ENCODE peak calls at places on chromosomes 6 and 20, in four cellular contexts. One of them, this sample, is unnamed.
A peak's percentile ranks its signal among the peaks of the same experiment; 100 is the strongest.

GRCh38 chr6:137165375-137166246 is 7.8 kb downstream of the IL22RA2 start:
- DNase-seq in thoracic aorta: no peak
- DNase-seq in transverse colon: peak; percentile 59
- DNase-seq in GM23248: peak; percentile 55
- DNase-seq in this sample: peak; percentile 64

GRCh38 chr6:119350202-119351004 is 842 bp upstream of the MAN1A1 start:
- DNase-seq in transverse colon: peak; percentile 22
- DNase-seq in thoracic aorta: no peak
- DNase-seq in GM23248: peak; percentile 90
- DNase-seq in this sample: peak; percentile 61

GRCh38 chr6:107361568-107362270 is 97.6 kb downstream of the PDSS2 start:
- DNase-seq in transverse colon: no peak
- DNase-seq in GM23248: peak; percentile 51
- DNase-seq in thoracic aorta: no peak
- DNase-seq in this sample: no peak

GRCh38 chr6:34926655-34927054 is 37.6 kb downstream of the ANKS1A start:
- DNase-seq in thoracic aorta: no peak
- DNase-seq in transverse colon: no peak
- DNase-seq in GM23248: peak; percentile 73
- DNase-seq in this sample: no peak

GRCh38 chr6:87641065-87641692 is 51.2 kb downstream of the ORC3 start:
- DNase-seq in transverse colon: no peak
- DNase-seq in GM23248: peak; percentile 47
- DNase-seq in thoracic aorta: no peak
- DNase-seq in this sample: no peak

GRCh38 chr20:47551240-47551639 is 49.6 kb downstream of the NCOA3 start:
- DNase-seq in transverse colon: no peak
- DNase-seq in thoracic aorta: no peak
- DNase-seq in GM23248: no peak
- DNase-seq in this sample: no peak

GRCh38 chr20:62576815-62577214 is 65.5 kb upstream of the SLCO4A1 start:
- DNase-seq in thoracic aorta: no peak
- DNase-seq in transverse colon: no peak
- DNase-seq in GM23248: peak; percentile 61
- DNase-seq in this sample: no peak

GRCh38 chr6:99590728-99591672 is 15.6 kb upstream of the PRDM13 start:
- DNase-seq in GM23248: peak; percentile 43
- DNase-seq in thoracic aorta: no peak
- DNase-seq in transverse colon: no peak
- DNase-seq in this sample: no peak

GRCh38 chr6:9192405-9192909 is 757.1 kb upstream of the SLC35B3 start:
- DNase-seq in thoracic aorta: no peak
- DNase-seq in GM23248: no peak
- DNase-seq in transverse colon: no peak
- DNase-seq in this sample: no peak

GRCh38 chr6:34239893-34240292 is 3.2 kb downstream of the HMGA1 start:
- DNase-seq in GM23248: no peak
- DNase-seq in thoracic aorta: no peak
- DNase-seq in transverse colon: no peak
- DNase-seq in this sample: no peak

GRCh38 chr20:24529032-24529431 is 59.6 kb downstream of the SYNDIG1 start:
- DNase-seq in GM23248: no peak
- DNase-seq in transverse colon: no peak
- DNase-seq in thoracic aorta: no peak
- DNase-seq in this sample: no peak

GRCh38 chr6:43992783-43993505 is 134.3 kb downstream of the MRPL14 start:
- DNase-seq in thoracic aorta: no peak
- DNase-seq in transverse colon: no peak
- DNase-seq in GM23248: no peak
- DNase-seq in this sample: no peak

GRCh38 chr6:30688569-30688968 is 2.1 kb upstream of the PPP1R18 start:
- DNase-seq in GM23248: no peak
- DNase-seq in transverse colon: peak; percentile 37
- DNase-seq in thoracic aorta: no peak
- DNase-seq in this sample: no peak

GRCh38 chr6:88165087-88165876 is 865 bp downstream of the CNR1 start:
- DNase-seq in GM23248: peak; percentile 12
- DNase-seq in transverse colon: no peak
- DNase-seq in thoracic aorta: no peak
- DNase-seq in this sample: no peak

GRCh38 chr6:134295953-134296553 is 21.9 kb downstream of the SGK1 start:
- DNase-seq in transverse colon: no peak
- DNase-seq in thoracic aorta: no peak
- DNase-seq in GM23248: peak; percentile 96
- DNase-seq in this sample: peak; percentile 43

GRCh38 chr20:31485450-31486339 is 10.6 kb downstream of the REM1 start:
- DNase-seq in thoracic aorta: no peak
- DNase-seq in GM23248: peak; percentile 58
- DNase-seq in transverse colon: peak; percentile 44
- DNase-seq in this sample: no peak

GRCh38 chr6:131949909-131950766 is 1.0 kb downstream of the CCN2 start:
- DNase-seq in GM23248: peak; percentile 95
- DNase-seq in transverse colon: peak; percentile 83
- DNase-seq in thoracic aorta: peak; percentile 27
- DNase-seq in this sample: peak; percentile 71

GRCh38 chr20:34452281-34452982 is 63.8 kb upstream of the DYNLRB1 start:
- DNase-seq in GM23248: peak; percentile 81
- DNase-seq in thoracic aorta: no peak
- DNase-seq in transverse colon: no peak
- DNase-seq in this sample: no peak

GRCh38 chr20:37915800-37916570 is 13.1 kb downstream of the VSTM2L start:
- DNase-seq in GM23248: no peak
- DNase-seq in transverse colon: no peak
- DNase-seq in thoracic aorta: no peak
- DNase-seq in this sample: no peak

GRCh38 chr20:31606928-31607639 is 2.0 kb downstream of the ID1 start:
- DNase-seq in GM23248: peak; percentile 95
- DNase-seq in thoracic aorta: no peak
- DNase-seq in transverse colon: peak; percentile 55
- DNase-seq in this sample: peak; percentile 80

GRCh38 chr6:108030223-108030622 is 44.3 kb downstream of the OSTM1 start:
- DNase-seq in transverse colon: no peak
- DNase-seq in GM23248: no peak
- DNase-seq in thoracic aorta: no peak
- DNase-seq in this sample: peak; percentile 48

GRCh38 chr6:82906489-82906888 is 159.2 kb downstream of the UBE3D start:
- DNase-seq in transverse colon: no peak
- DNase-seq in thoracic aorta: no peak
- DNase-seq in GM23248: peak; percentile 11
- DNase-seq in this sample: peak; percentile 12

GRCh38 chr20:24890286-24890685 is 58.8 kb upstream of the CST7 start:
- DNase-seq in GM23248: no peak
- DNase-seq in thoracic aorta: no peak
- DNase-seq in transverse colon: no peak
- DNase-seq in this sample: no peak

GRCh38 chr6:97703661-97704060 is 420.6 kb upstream of the MMS22L start:
- DNase-seq in GM23248: no peak
- DNase-seq in thoracic aorta: no peak
- DNase-seq in transverse colon: no peak
- DNase-seq in this sample: no peak

GRCh38 chr6:28383235-28384142 is 16.1 kb downstream of the ZSCAN12 start:
- DNase-seq in transverse colon: peak; percentile 92
- DNase-seq in GM23248: peak; percentile 83
- DNase-seq in thoracic aorta: peak; percentile 9
- DNase-seq in this sample: peak; percentile 94

GRCh38 chr6:146915671-146916127 is 288.5 kb upstream of the STXBP5 start:
- DNase-seq in thoracic aorta: no peak
- DNase-seq in transverse colon: no peak
- DNase-seq in GM23248: peak; percentile 81
- DNase-seq in this sample: no peak

GRCh38 chr20:14986026-14986655 is 648.7 kb upstream of the FLRT3 start:
- DNase-seq in thoracic aorta: no peak
- DNase-seq in transverse colon: peak; percentile 88
- DNase-seq in GM23248: no peak
- DNase-seq in this sample: peak; percentile 99

GRCh38 chr6:72522735-72523141 is 99.1 kb upstream of the KCNQ5 start:
- DNase-seq in thoracic aorta: no peak
- DNase-seq in GM23248: no peak
- DNase-seq in transverse colon: no peak
- DNase-seq in this sample: no peak

GRCh38 chr6:73728548-73729205 is 32.7 kb downstream of the CD109 start:
- DNase-seq in transverse colon: no peak
- DNase-seq in thoracic aorta: no peak
- DNase-seq in GM23248: no peak
- DNase-seq in this sample: no peak

GRCh38 chr6:14275493-14275851 is 157.9 kb downstream of the CD83 start:
- DNase-seq in GM23248: peak; percentile 33
- DNase-seq in thoracic aorta: no peak
- DNase-seq in transverse colon: no peak
- DNase-seq in this sample: no peak

GRCh38 chr6:26613201-26613600 is 16.4 kb downstream of the ABT1 start:
- DNase-seq in thoracic aorta: no peak
- DNase-seq in transverse colon: no peak
- DNase-seq in GM23248: no peak
- DNase-seq in this sample: no peak
- H3K4me3 ChIP-seq in thoracic aorta: no peak overlapping the region
- H3K4me3 ChIP-seq in transverse colon: no peak overlapping the region
- H3K4me3 ChIP-seq in GM23248: no peak overlapping the region
- H3K4me3 ChIP-seq in this sample: no peak overlapping the region

GRCh38 chr6:71403422-71404134 is 115.0 kb downstream of the OGFRL1 start:
- DNase-seq in thoracic aorta: no peak
- DNase-seq in transverse colon: no peak
- DNase-seq in GM23248: peak; percentile 28
- DNase-seq in this sample: no peak
- H3K4me3 ChIP-seq in thoracic aorta: peak overlapping the region; percentile 5
- H3K4me3 ChIP-seq in transverse colon: no peak overlapping the region
- H3K4me3 ChIP-seq in GM23248: peak overlapping the region; percentile 7
- H3K4me3 ChIP-seq in this sample: no peak overlapping the region

GRCh38 chr20:57482796-57483195 is 42.1 kb downstream of the CTCFL start:
- DNase-seq in thoracic aorta: no peak
- DNase-seq in transverse colon: no peak
- DNase-seq in GM23248: no peak
- DNase-seq in this sample: no peak
- H3K4me3 ChIP-seq in thoracic aorta: no peak overlapping the region
- H3K4me3 ChIP-seq in transverse colon: no peak overlapping the region
- H3K4me3 ChIP-seq in GM23248: no peak overlapping the region
- H3K4me3 ChIP-seq in this sample: no peak overlapping the region

GRCh38 chr6:161434331-161434730 is 160.5 kb upstream of the AGPAT4 start:
- DNase-seq in GM23248: peak; percentile 50
- DNase-seq in thoracic aorta: no peak
- DNase-seq in transverse colon: no peak
- DNase-seq in this sample: no peak
- H3K4me3 ChIP-seq in GM23248: peak overlapping the region; percentile 41
- H3K4me3 ChIP-seq in thoracic aorta: peak overlapping the region; percentile 61
- H3K4me3 ChIP-seq in transverse colon: no peak overlapping the region
- H3K4me3 ChIP-seq in this sample: no peak overlapping the region

GRCh38 chr6:157240059-157240959 is 83.0 kb downstream of the TMEM242 start:
- DNase-seq in thoracic aorta: peak; percentile 73
- DNase-seq in transverse colon: peak; percentile 75
- DNase-seq in GM23248: peak; percentile 93
- DNase-seq in this sample: peak; percentile 71
- H3K4me3 ChIP-seq in thoracic aorta: peak overlapping the region; percentile 61
- H3K4me3 ChIP-seq in transverse colon: peak overlapping the region; percentile 37
- H3K4me3 ChIP-seq in GM23248: peak overlapping the region; percentile 66
- H3K4me3 ChIP-seq in this sample: no peak overlapping the region

GRCh38 chr20:26209171-26209941 is 512.7 kb upstream of the ZNF337 start:
- DNase-seq in GM23248: peak; percentile 33
- DNase-seq in thoracic aorta: no peak
- DNase-seq in transverse colon: no peak
- DNase-seq in this sample: no peak
- H3K4me3 ChIP-seq in GM23248: peak overlapping the region; percentile 19
- H3K4me3 ChIP-seq in thoracic aorta: peak overlapping the region; percentile 25
- H3K4me3 ChIP-seq in transverse colon: peak overlapping the region; percentile 35
- H3K4me3 ChIP-seq in this sample: no peak overlapping the region

GRCh38 chr6:46015119-46015968 is at the start of gene CLIC5:
- DNase-seq in GM23248: no peak
- DNase-seq in thoracic aorta: no peak
- DNase-seq in transverse colon: peak; percentile 68
- DNase-seq in this sample: peak; percentile 52
- H3K4me3 ChIP-seq in GM23248: no peak within 1 kb of the TSS
- H3K4me3 ChIP-seq in thoracic aorta: peak within 1 kb of the TSS; percentile 72
- H3K4me3 ChIP-seq in transverse colon: peak within 1 kb of the TSS; percentile 77
- H3K4me3 ChIP-seq in this sample: peak within 1 kb of the TSS; percentile 63

GRCh38 chr6:151379933-151380847 is 11.2 kb downstream of the ZBTB2 start:
- DNase-seq in GM23248: peak; percentile 57
- DNase-seq in transverse colon: no peak
- DNase-seq in thoracic aorta: no peak
- DNase-seq in this sample: peak; percentile 20
- H3K4me3 ChIP-seq in GM23248: peak overlapping the region; percentile 57
- H3K4me3 ChIP-seq in transverse colon: peak overlapping the region; percentile 21
- H3K4me3 ChIP-seq in thoracic aorta: peak overlapping the region; percentile 49
- H3K4me3 ChIP-seq in this sample: peak overlapping the region; percentile 16

This sample was measured in small intestine.